ENCODE peak calls at places on chromosome 19, in six cellular contexts. X is stomach; E is brain pericyte; Y is stimulated activated CD4-positive, alpha-beta T cell treated with anti-CD3 and anti-CD28 coated beads, Interleukin-4, amount 100 ng/mL, for 1 hour; L is activated CD4-positive, alpha-beta T cell treated with anti-CD3 and anti-CD28 coated beads for 48 hours; M is Daoy. G is an unnamed sample.

GRCh38 chr19:46081928-46082727 is 41.3 kb upstream of the IGFL4 start:
- DNase-seq in E (no peak), L (peak; percentile 31), M (peak; percentile 66), X (no peak), Y (no peak), G (no peak)

GRCh38 chr19:51799998-51800848 is 5.3 kb downstream of the FPR3 start:
- DNase-seq in L (no peak), X (no peak), M (peak; percentile 93), Y (no peak), E (no peak), G (no peak)

GRCh38 chr19:56245062-56245740 is 27.3 kb upstream of the EDDM13 start:
- DNase-seq in M (peak; percentile 21), E (no peak), L (no peak), X (no peak), Y (no peak), G (no peak)

GRCh38 chr19:57719901-57720519 is 7.4 kb downstream of the ZNF671 start:
- DNase-seq in Y (no peak), L (no peak), M (no peak), E (no peak), X (no peak), G (no peak)

GRCh38 chr19:2315818-2316353 is 7.9 kb upstream of the LINGO3 start:
- DNase-seq in M (peak; percentile 72), Y (no peak), X (peak; percentile 65), L (peak; percentile 23), E (no peak), G (peak; percentile 71)

GRCh38 chr19:1091544-1092175 is 3.5 kb downstream of the POLR2E start:
- DNase-seq in E (no peak), X (no peak), Y (no peak), L (no peak), M (no peak), G (no peak)

GRCh38 chr19:42290523-42291436 is 11.2 kb upstream of the PRR19 start:
- DNase-seq in X (no peak), L (peak; percentile 69), E (no peak), Y (peak; percentile 69), M (peak; percentile 50), G (no peak)

GRCh38 chr19:3178973-3179738 is 587 bp downstream of the S1PR4 start:
- DNase-seq in Y (peak; percentile 51), X (no peak), M (no peak), L (peak; percentile 55), E (no peak), G (no peak)

GRCh38 chr19:48468806-48469055 is 438 bp upstream of the CYTH2 start:
- DNase-seq in E (no peak), X (no peak), M (no peak), L (no peak), Y (no peak), G (no peak)

GRCh38 chr19:54418930-54419800 is 3.9 kb downstream of the TTYH1 start:
- DNase-seq in E (no peak), X (no peak), M (no peak), L (no peak), Y (no peak), G (no peak)

GRCh38 chr19:35592226-35592625 is 6.3 kb downstream of the PMIS2 start:
- DNase-seq in X (peak; percentile 36), M (peak; percentile 35), Y (no peak), L (peak; percentile 36), E (no peak), G (no peak)

GRCh38 chr19:33434886-33435705 is 61.6 kb downstream of the CEBPG start:
- DNase-seq in L (no peak), M (peak; percentile 60), X (no peak), E (no peak), Y (no peak), G (no peak)

GRCh38 chr19:40392894-40393517 is 3.0 kb upstream of the HIPK4 start:
- DNase-seq in E (no peak), X (peak; percentile 53), L (no peak), M (peak; percentile 23), Y (no peak), G (peak; percentile 52)

GRCh38 chr19:18853755-18854427 is 22.1 kb downstream of the UPF1 start:
- DNase-seq in E (no peak), Y (no peak), X (no peak), L (no peak), M (no peak), G (no peak)

GRCh38 chr19:3471954-3472655 is 8.2 kb downstream of the SMIM24 start:
- DNase-seq in L (peak; percentile 58), E (no peak), M (no peak), X (peak; percentile 42), Y (peak; percentile 47), G (peak; percentile 32)

GRCh38 chr19:41355802-41356201 is 2.1 kb upstream of the TGFB1 start:
- DNase-seq in M (no peak), L (no peak), E (no peak), X (no peak), Y (no peak), G (no peak)

GRCh38 chr19:18701250-18701608 is 17.7 kb downstream of the CRTC1 start:
- DNase-seq in Y (no peak), L (no peak), X (no peak), M (no peak), E (no peak), G (no peak)

GRCh38 chr19:15015946-15016542 is 33.2 kb upstream of the CASP14 start:
- DNase-seq in Y (peak; percentile 7), M (peak; percentile 44), E (no peak), L (no peak), X (no peak), G (no peak)

GRCh38 chr19:42420055-42420544 is 7.1 kb downstream of the LIPE start:
- DNase-seq in M (peak; percentile 70), E (no peak), Y (peak; percentile 79), X (peak; percentile 48), L (peak; percentile 88), G (peak; percentile 64)

GRCh38 chr19:4430760-4431159 is 26.8 kb downstream of the UBXN6 start:
- DNase-seq in Y (no peak), M (no peak), X (no peak), L (no peak), E (no peak), G (no peak)

GRCh38 chr19:28258794-28259193 is 954.2 kb downstream of the UQCRFS1 start:
- DNase-seq in M (no peak), L (no peak), E (no peak), Y (no peak), X (no peak), G (no peak)

GRCh38 chr19:42250249-42250665 is 4.7 kb downstream of the ERF start:
- DNase-seq in E (no peak), X (no peak), M (no peak), Y (no peak), L (no peak), G (no peak)